ENCODE peak calls at places on chromosomes 4 and X, in six cellular contexts. K, O, G, E, X and T are unnamed samples.

GRCh38 chrX:40544343-40545250 is 36.2 kb upstream of the ATP6AP2 start:
- DNase-seq in O (peak; percentile 54), E (no peak), X (peak; percentile 16), G (no peak), K (no peak), T (no peak)

GRCh38 chr4:145732001-145732400 is 52.1 kb downstream of the C4orf51 start:
- DNase-seq in G (no peak), E (no peak), K (no peak), X (no peak), O (no peak), T (no peak)

GRCh38 chrX:151753313-151754041 is 18.9 kb downstream of the CNGA2 start:
- DNase-seq in O (peak; percentile 64), K (peak; percentile 64), G (peak; percentile 13), X (peak; percentile 13), E (no peak), T (no peak)

GRCh38 chr4:7358100-7358735 is 76.5 kb downstream of the PSAPL1 start:
- DNase-seq in O (no peak), E (no peak), G (peak; percentile 42), X (no peak), K (no peak), T (no peak)

GRCh38 chr4:37976991-37977470 is 16.8 kb downstream of the PTTG2 start:
- DNase-seq in E (no peak), X (peak; percentile 65), K (peak; percentile 86), O (peak; percentile 92), G (peak; percentile 24), T (peak; percentile 50)

GRCh38 chr4:576991-577498 is 950 bp upstream of the TMEM271 start:
- DNase-seq in O (no peak), X (no peak), G (no peak), K (no peak), E (no peak), T (peak; percentile 30)

GRCh38 chrX:49282647-49283011 is 13.0 kb downstream of the PPP1R3F start:
- DNase-seq in K (no peak), O (peak; percentile 46), G (peak; percentile 13), E (no peak), X (no peak), T (peak; percentile 32)

GRCh38 chrX:153457136-153457825 is 11.4 kb upstream of the TREX2 start:
- DNase-seq in X (no peak), K (no peak), E (no peak), O (no peak), G (no peak), T (no peak)

GRCh38 chrX:69987691-69988090 is 62.0 kb downstream of the AWAT2 start:
- DNase-seq in G (no peak), E (no peak), X (no peak), O (no peak), K (no peak), T (no peak)

GRCh38 chr4:108466936-108467902 is 153.2 kb upstream of the RPL34 start:
- DNase-seq in E (peak; percentile 19), O (no peak), K (no peak), G (peak; percentile 6), X (no peak), T (no peak)

GRCh38 chrX:139642241-139642927 is 65.6 kb downstream of the MCF2 start:
- DNase-seq in E (no peak), K (peak; percentile 37), G (no peak), O (no peak), X (no peak), T (peak; percentile 5)

GRCh38 chr4:26859762-26860156 is 882 bp upstream of the STIM2 start:
- DNase-seq in G (no peak), K (no peak), X (no peak), O (no peak), E (no peak), T (no peak)

GRCh38 chr4:60500860-60501259 is 699.3 kb upstream of the ADGRL3 start:
- DNase-seq in X (no peak), O (no peak), K (no peak), E (no peak), G (no peak), T (no peak)

GRCh38 chr4:5503295-5503694 is 205.1 kb downstream of the EVC2 start:
- DNase-seq in G (no peak), O (no peak), E (no peak), X (no peak), K (no peak), T (no peak)

GRCh38 chr4:145083891-145084640 is 13.9 kb downstream of the ANAPC10 start:
- DNase-seq in O (no peak), K (no peak), X (peak; percentile 10), E (no peak), G (peak; percentile 45), T (no peak)

GRCh38 chr4:114417214-114417613 is 181.4 kb upstream of the UGT8 start:
- DNase-seq in X (peak; percentile 2), G (peak; percentile 10), K (no peak), E (no peak), O (no peak), T (no peak)

GRCh38 chrX:140091276-140091886 is 126.1 kb upstream of the CXorf66 start:
- DNase-seq in X (no peak), K (peak; percentile 57), G (no peak), E (no peak), O (peak; percentile 26), T (no peak)

GRCh38 chr4:26936284-26937065 is 75.8 kb downstream of the STIM2 start:
- DNase-seq in K (no peak), X (peak; percentile 75), E (no peak), G (no peak), O (peak; percentile 25), T (no peak)

GRCh38 chrX:114797494-114797893 is 213.6 kb downstream of the HTR2C start:
- DNase-seq in K (no peak), E (no peak), O (no peak), G (no peak), X (no peak), T (no peak)

GRCh38 chr4:154472870-154473269 is 18.7 kb downstream of the DCHS2 start:
- DNase-seq in O (no peak), X (no peak), G (no peak), E (no peak), K (no peak), T (no peak)

GRCh38 chrX:38293741-38294140 is 33.6 kb downstream of the RPGR start:
- DNase-seq in K (no peak), O (no peak), E (no peak), G (no peak), X (no peak), T (no peak)

GRCh38 chrX:56793533-56794320 is 64.7 kb downstream of the NBDY start:
- DNase-seq in O (no peak), E (no peak), X (no peak), G (no peak), K (peak; percentile 10), T (no peak)

GRCh38 chr4:142160509-142160908 is 524.1 kb downstream of the IL15 start:
- DNase-seq in X (no peak), E (no peak), G (no peak), O (no peak), K (no peak), T (no peak)

GRCh38 chr4:11650801-11651596 is 222.3 kb upstream of the HS3ST1 start:
- DNase-seq in E (no peak), G (peak; percentile 96), X (no peak), K (no peak), O (no peak), T (no peak)

GRCh38 chrX:70635669-70636068 is 191.0 kb downstream of the DLG3 start:
- DNase-seq in X (no peak), G (no peak), O (no peak), K (no peak), E (no peak), T (no peak)

GRCh38 chr4:107719211-107719926 is 665 bp downstream of the PAPSS1 start:
- DNase-seq in O (no peak), G (no peak), X (peak; percentile 77), K (no peak), E (no peak), T (no peak)

GRCh38 chr4:26252349-26252748 is 68.5 kb upstream of the RBPJ start:
- DNase-seq in G (peak; percentile 41), E (peak; percentile 27), K (no peak), X (peak; percentile 78), O (no peak), T (no peak)

GRCh38 chr4:102612824-102613366 is 111.7 kb downstream of the NFKB1 start:
- DNase-seq in K (no peak), O (no peak), E (no peak), G (no peak), X (no peak), T (no peak)

GRCh38 chr4:40254961-40255721 is 58.3 kb downstream of the RHOH start:
- DNase-seq in E (no peak), G (peak; percentile 71), X (peak; percentile 9), K (no peak), O (no peak), T (no peak)

GRCh38 chr4:1408418-1408817 is 2.2 kb upstream of the NKX1-1 start:
- DNase-seq in O (no peak), E (no peak), G (no peak), K (peak; percentile 52), X (no peak), T (no peak)

GRCh38 chrX:24145340-24146186 is 4.0 kb upstream of the ZFX start:
- DNase-seq in O (no peak), K (no peak), G (no peak), E (no peak), X (peak; percentile 18), T (no peak)

GRCh38 chr4:53855886-53856260 is 208.5 kb downstream of the CHIC2 start:
- DNase-seq in E (no peak), X (no peak), K (no peak), O (no peak), G (no peak), T (no peak)

GRCh38 chr4:164807611-164808010 is 53.7 kb downstream of the SMIM31 start:
- DNase-seq in E (no peak), K (no peak), X (peak; percentile 74), G (no peak), O (no peak), T (peak; percentile 68)
- TF ChIP-seq YY1 in E (no peak), K (no peak), X (no peak), G (no peak), O (no peak), T (no peak)

GRCh38 chr4:105895609-105896460 is 564 bp downstream of the NPNT start:
- DNase-seq in G (no peak), X (no peak), O (no peak), E (no peak), K (peak; percentile 69), T (no peak)
- H3K9ac ChIP-seq in G (peak overlapping the region; percentile 61), X (peak overlapping the region; percentile 9), O (no peak overlapping the region), E (peak overlapping the region; percentile 80), K (no peak overlapping the region), T (peak overlapping the region; percentile 67)

GRCh38 chr4:130336585-130337217 is 1240.7 kb downstream of the C4orf33 start:
- DNase-seq in G (peak; percentile 26), E (no peak), K (no peak), X (peak; percentile 2), O (no peak), T (no peak)
- TF ChIP-seq ZNF274 in G (no peak), E (no peak), K (no peak), X (no peak), O (no peak), T (no peak)

DNA sequence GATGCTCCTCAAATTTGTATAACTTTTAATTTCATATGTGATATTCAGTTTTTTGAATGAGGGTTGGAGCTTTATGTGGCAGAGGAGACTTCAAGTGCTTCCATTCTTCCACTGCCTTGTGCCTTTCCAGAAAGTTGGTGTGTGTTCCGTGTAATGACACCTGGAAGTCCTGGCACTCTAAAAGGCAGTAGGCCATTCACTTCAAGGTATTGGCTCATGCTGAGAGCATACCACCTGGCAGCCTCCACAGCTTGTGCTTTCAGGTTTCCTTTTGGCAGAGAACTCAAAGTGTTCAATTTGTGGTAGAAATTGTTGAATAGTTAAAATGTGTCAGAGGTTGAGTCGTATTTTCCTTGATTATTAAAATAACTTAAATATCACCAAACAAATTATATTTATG is 49.6 kb downstream of the GRIA2 start:
- DNase-seq in E (no peak), G (no peak), O (no peak), X (no peak), K (no peak), T (no peak)
- TF ChIP-seq YY1 in E (no peak), G (no peak), O (no peak), X (no peak), K (no peak), T (no peak)